ENCODE peak calls at places on chromosomes 1 and 21, in seven cellular contexts. Y is Peyer's patch, G is neural progenitor cell, Q is body of pancreas, I is left lung, E is GM23338, U is right lobe of liver. D is an unnamed sample.

GRCh38 chr1:205438213-205439158 is 16.6 kb upstream of the LEMD1 start:
- DNase-seq in Y (peak; percentile 31), G (no peak), Q (peak; percentile 89), I (peak; percentile 86), E (peak; percentile 74), U (peak; percentile 73), D (peak; percentile 74)

GRCh38 chr1:244970236-244970652 is 105.9 kb upstream of the HNRNPU start:
- DNase-seq in Y (peak; percentile 70), G (peak; percentile 94), Q (peak; percentile 81), I (peak; percentile 94), E (peak; percentile 86), U (peak; percentile 82), D (peak; percentile 69)

GRCh38 chr1:99643021-99643779 is 2.7 kb upstream of the PALMD start:
- DNase-seq in Y (no peak), G (no peak), Q (no peak), I (no peak), E (no peak), U (no peak), D (no peak)

GRCh38 chr1:116852910-116853309 is 56.8 kb upstream of the PTGFRN start:
- DNase-seq in Y (no peak), G (peak; percentile 27), Q (no peak), I (no peak), E (peak; percentile 41), U (no peak), D (no peak)

GRCh38 chr1:226466301-226466700 is 58.4 kb upstream of the PARP1 start:
- DNase-seq in Y (no peak), G (no peak), Q (no peak), I (no peak), E (no peak), U (no peak), D (no peak)

GRCh38 chr1:158014702-158015320 is 21.4 kb downstream of the KIRREL1 start:
- DNase-seq in Y (no peak), G (peak; percentile 71), Q (no peak), I (no peak), E (peak; percentile 63), U (no peak), D (no peak)

GRCh38 chr1:18926315-18927081 is 24.1 kb upstream of the ALDH4A1 start:
- DNase-seq in Y (peak; percentile 82), G (no peak), Q (no peak), I (peak; percentile 71), E (no peak), U (no peak), D (peak; percentile 63)

GRCh38 chr1:53577141-53578100 is 118.2 kb downstream of the DMRTB1 start:
- DNase-seq in Y (no peak), G (peak; percentile 33), Q (no peak), I (no peak), E (peak; percentile 48), U (no peak), D (peak; percentile 14)

GRCh38 chr1:161020573-161021167 is at the start of gene F11R:
- DNase-seq in Y (peak; percentile 55), G (peak; percentile 75), Q (peak; percentile 71), I (peak; percentile 82), E (peak; percentile 83), U (peak; percentile 66), D (no peak)

GRCh38 chr1:200923607-200924006 is 28.9 kb downstream of the INAVA start:
- DNase-seq in Y (no peak), G (no peak), Q (no peak), I (no peak), E (no peak), U (no peak), D (no peak)
- TF ChIP-seq CTCF in Y (no peak), G (no peak), Q (no peak), I (no peak), E (no peak), U (no peak), D (no peak)

GRCh38 chr1:237864338-237865244 is 26.1 kb downstream of the ZP4 start:
- DNase-seq in Y (no peak), G (peak; percentile 83), Q (peak; percentile 83), I (peak; percentile 86), E (peak; percentile 81), U (peak; percentile 88), D (no peak)
- H3K4me3 ChIP-seq in Y (no peak overlapping the region), G (no peak overlapping the region), Q (no peak overlapping the region), I (no peak overlapping the region), E (no peak overlapping the region), U (no peak overlapping the region), D (no peak overlapping the region)

DNA sequence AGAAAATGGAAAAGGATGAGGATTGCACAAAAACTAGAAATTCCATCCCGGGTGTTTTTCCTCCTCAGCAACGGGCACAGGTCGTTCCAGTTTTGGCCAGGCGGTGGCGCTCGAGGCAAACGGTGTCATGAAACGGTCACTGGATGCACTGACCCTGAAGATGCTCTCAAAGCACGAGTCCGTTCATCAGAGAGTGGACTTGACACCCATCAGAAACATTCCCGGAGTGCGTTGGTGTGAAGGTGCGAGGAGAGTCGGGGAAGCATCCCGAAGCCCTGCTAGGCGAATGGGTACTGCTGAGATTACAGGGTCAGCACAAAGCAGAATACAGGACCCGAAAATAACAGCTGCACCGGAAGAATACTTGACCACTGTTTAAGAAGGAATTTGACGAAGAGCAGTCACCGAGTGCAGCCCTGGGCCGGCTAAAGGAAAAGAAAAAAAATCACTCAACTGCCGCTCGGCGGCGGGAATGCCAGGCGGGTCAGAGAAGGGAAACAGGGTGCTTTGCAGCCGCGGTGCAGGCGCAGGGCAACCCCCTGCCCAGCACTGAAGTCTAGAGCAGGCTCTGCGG is 71.7 kb upstream of the ETS2 start:
- DNase-seq in Y (peak; percentile 77), G (peak; percentile 88), Q (peak; percentile 87), I (peak; percentile 97), E (peak; percentile 90), U (peak; percentile 90), D (peak; percentile 88)
- TF ChIP-seq CTCF in Y (peak; percentile 95), G (peak; percentile 93), Q (peak; percentile 91), I (peak; percentile 95), E (peak; percentile 90), U (peak; percentile 94), D (peak; percentile 86)

GRCh38 chr1:26703466-26703865 is 7.7 kb downstream of the ARID1A start:
- DNase-seq in Y (no peak), G (no peak), Q (no peak), I (no peak), E (no peak), U (no peak), D (no peak)

GRCh38 chr1:26701995-26702679 is 6.3 kb downstream of the ARID1A start:
- DNase-seq in Y (no peak), G (no peak), Q (peak; percentile 25), I (no peak), E (no peak), U (no peak), D (no peak)

GRCh38 chr1:26702680-26703038 is 6.8 kb downstream of the ARID1A start:
- DNase-seq in Y (no peak), G (no peak), Q (no peak), I (no peak), E (no peak), U (no peak), D (no peak)

GRCh38 chr1:26700711-26701110 is 4.9 kb downstream of the ARID1A start:
- DNase-seq in Y (no peak), G (no peak), Q (no peak), I (no peak), E (no peak), U (no peak), D (no peak)

DNA sequence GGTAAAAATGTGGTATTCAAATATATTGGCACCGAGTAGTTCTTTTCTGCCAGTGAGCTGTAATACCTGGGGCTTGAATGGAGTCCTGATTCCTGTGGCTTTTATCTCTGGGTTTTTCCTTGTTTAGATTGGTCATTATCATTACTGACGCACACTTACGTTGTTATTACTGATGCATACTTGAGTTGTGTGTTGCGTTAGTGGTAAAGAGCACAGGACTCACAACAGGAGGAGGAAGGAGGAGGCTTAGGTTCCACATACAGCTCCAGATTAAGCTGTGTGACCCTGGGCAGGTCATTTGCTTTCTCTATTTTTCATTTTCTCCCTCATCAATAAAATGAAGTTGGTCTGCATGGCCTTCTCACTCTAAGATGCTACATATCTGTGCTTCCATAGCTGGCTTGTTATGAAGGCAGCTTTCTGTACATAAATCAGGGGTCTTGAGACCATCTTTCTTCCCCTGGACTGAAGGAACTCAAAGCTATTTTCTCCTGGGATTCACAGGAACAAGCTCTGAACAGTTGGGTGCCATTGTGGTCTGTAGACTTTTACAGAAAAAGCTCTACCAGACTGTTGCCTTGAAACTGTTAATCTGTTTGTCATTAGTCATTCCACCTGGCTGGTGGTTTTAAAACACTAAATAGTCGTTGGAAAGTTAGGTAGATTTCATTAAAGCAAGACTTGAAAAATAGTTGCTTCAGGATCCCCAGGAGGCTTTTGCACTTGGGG is 5.6 kb downstream of the ARID1A start:
- DNase-seq in Y (no peak), G (peak; percentile 48), Q (no peak), I (no peak), E (no peak), U (no peak), D (no peak)
- H3K4me3 ChIP-seq in Y (no peak overlapping the region), G (peak overlapping the region; percentile 90), Q (no peak overlapping the region), I (no peak overlapping the region), E (peak overlapping the region; percentile 68), U (no peak overlapping the region), D (no peak overlapping the region)

DNA sequence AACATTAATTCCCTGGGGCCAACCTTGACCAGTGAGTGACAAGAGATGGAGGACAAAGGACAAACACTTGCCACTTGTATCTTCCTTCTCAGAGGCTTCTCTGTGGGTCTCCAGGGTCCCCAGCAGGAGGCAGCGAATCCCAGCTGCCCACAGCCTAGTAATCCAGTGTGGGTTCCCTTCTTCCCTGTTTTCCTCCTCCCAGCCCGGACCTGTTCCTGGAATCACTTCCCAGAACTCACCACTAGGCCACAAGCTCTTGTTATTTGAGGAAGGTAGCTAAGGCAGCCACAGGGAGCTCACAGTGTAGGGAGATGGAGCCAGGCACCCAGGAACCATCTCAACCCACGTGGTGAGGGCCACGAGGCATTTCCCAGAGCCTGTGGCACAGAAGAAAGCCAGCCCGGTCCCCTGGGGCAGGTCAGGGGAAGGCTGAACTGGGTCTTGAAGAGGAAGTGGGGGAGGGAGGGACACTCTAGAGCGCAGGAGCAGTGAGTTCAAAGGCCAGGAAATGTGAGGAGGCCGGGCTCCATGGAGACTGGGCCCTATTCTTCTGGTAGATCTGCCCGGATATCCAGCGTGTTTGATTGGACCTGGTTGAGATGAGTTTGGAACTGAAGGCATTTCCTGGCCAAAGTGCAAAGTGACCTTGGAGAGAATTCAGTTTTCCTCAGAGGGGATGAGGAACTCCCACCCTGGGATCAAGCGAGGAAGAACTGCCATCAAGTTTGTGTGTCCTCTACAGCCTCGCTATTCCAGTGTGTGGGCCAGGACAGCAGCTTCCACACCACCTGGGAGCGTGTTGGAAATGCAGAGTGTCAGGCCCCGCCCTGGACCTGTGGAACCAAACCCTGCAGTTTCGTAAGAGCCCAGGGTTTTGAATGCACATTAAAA is 20.3 kb upstream of the C2CD2 start:
- DNase-seq in Y (no peak), G (no peak), Q (no peak), I (peak; percentile 41), E (peak; percentile 69), U (peak; percentile 45), D (no peak)
- TF ChIP-seq CTCF in Y (peak; percentile 35), G (no peak), Q (no peak), I (no peak), E (peak; percentile 35), U (no peak), D (no peak)

DNA sequence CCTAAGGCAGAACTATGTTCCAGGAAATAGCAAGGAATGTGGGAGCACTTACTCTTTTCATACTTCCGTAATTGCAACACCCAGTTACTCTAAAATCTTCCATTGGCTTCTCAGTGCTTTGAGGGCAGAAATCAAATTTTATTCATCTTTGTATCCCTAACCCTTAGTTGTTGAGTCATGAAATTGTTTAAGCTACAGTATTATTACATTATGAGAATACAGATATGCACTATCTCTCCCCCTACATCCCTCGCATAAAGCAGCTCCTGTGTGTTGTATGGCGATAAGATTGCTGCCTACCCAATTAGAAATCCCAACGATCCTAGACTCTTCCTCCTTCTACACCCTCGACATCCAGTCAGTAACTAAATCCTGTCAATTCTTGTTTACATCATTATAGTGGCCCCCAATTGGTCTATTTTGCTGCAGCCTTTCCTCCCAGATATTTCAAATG is 2.6 kb downstream of the AIDA start:
- DNase-seq in Y (no peak), G (no peak), Q (no peak), I (no peak), E (no peak), U (no peak), D (no peak)
- H3K4me3 ChIP-seq in Y (no peak overlapping the region), G (no peak overlapping the region), Q (no peak overlapping the region), I (peak overlapping the region; percentile 69), E (no peak overlapping the region), U (no peak overlapping the region), D (no peak overlapping the region)

D was measured in breast epithelium.